ENCODE peak calls at places on chromosome 12, in seven cellular contexts. One of them, this sample, is unnamed.

GRCh38 chr12:51631591-51631990 is 40.6 kb downstream of the SCN8A start:
- DNase-seq in K562: no peak
- DNase-seq in A549: peak; percentile 53
- DNase-seq in heart left ventricle: no peak
- DNase-seq in esophagus squamous epithelium: no peak
- DNase-seq in right lobe of liver: no peak
- DNase-seq in IMR-90: peak; percentile 82
- DNase-seq in this sample: no peak

GRCh38 chr12:98066251-98066650 is 449.1 kb upstream of the TMPO start:
- DNase-seq in K562: no peak
- DNase-seq in A549: no peak
- DNase-seq in heart left ventricle: no peak
- DNase-seq in esophagus squamous epithelium: no peak
- DNase-seq in right lobe of liver: no peak
- DNase-seq in IMR-90: no peak
- DNase-seq in this sample: no peak

GRCh38 chr12:109696485-109697269 is 16.9 kb upstream of the FAM222A start:
- DNase-seq in K562: peak; percentile 50
- DNase-seq in A549: no peak
- DNase-seq in heart left ventricle: no peak
- DNase-seq in esophagus squamous epithelium: no peak
- DNase-seq in right lobe of liver: no peak
- DNase-seq in IMR-90: peak; percentile 16
- DNase-seq in this sample: no peak

GRCh38 chr12:3959799-3960560 is 86.8 kb upstream of the PARP11 start:
- DNase-seq in K562: no peak
- DNase-seq in A549: no peak
- DNase-seq in heart left ventricle: no peak
- DNase-seq in esophagus squamous epithelium: no peak
- DNase-seq in right lobe of liver: peak; percentile 87
- DNase-seq in IMR-90: no peak
- DNase-seq in this sample: no peak

GRCh38 chr12:119425623-119426022 is 91.1 kb downstream of the CCDC60 start:
- DNase-seq in K562: no peak
- DNase-seq in A549: no peak
- DNase-seq in heart left ventricle: no peak
- DNase-seq in esophagus squamous epithelium: no peak
- DNase-seq in right lobe of liver: no peak
- DNase-seq in IMR-90: no peak
- DNase-seq in this sample: no peak

GRCh38 chr12:24244801-24245200 is 295.3 kb upstream of the SOX5 start:
- DNase-seq in K562: no peak
- DNase-seq in A549: no peak
- DNase-seq in heart left ventricle: no peak
- DNase-seq in esophagus squamous epithelium: no peak
- DNase-seq in right lobe of liver: no peak
- DNase-seq in IMR-90: no peak
- DNase-seq in this sample: no peak

GRCh38 chr12:70045036-70045435 is 198.2 kb upstream of the CNOT2 start:
- DNase-seq in K562: no peak
- DNase-seq in A549: no peak
- DNase-seq in heart left ventricle: no peak
- DNase-seq in esophagus squamous epithelium: no peak
- DNase-seq in right lobe of liver: no peak
- DNase-seq in IMR-90: peak; percentile 10
- DNase-seq in this sample: peak; percentile 24

GRCh38 chr12:15982071-15982470 is 70.9 kb downstream of the DERA start:
- DNase-seq in K562: no peak
- DNase-seq in A549: no peak
- DNase-seq in heart left ventricle: no peak
- DNase-seq in esophagus squamous epithelium: no peak
- DNase-seq in right lobe of liver: no peak
- DNase-seq in IMR-90: peak; percentile 17
- DNase-seq in this sample: no peak

DNA sequence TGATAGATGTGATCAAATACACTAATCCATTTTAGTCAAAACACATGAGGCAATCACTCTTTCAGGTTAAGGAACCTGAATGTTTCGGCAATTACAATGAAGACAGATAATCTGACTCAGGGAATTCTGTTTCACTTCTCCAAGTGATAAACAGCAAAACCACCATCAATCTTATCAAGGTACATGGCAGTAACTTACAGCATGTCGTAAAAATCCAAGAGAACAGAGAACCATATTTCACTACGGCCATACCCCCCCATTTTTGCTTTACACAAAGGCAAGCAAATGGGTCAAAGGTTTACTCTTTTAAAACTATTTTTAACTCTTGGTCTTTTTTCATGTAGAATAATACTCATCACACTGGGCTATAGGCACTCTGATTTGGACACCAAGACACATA is 102.4 kb downstream of the PPM1H start:
- DNase-seq in K562: no peak
- DNase-seq in A549: no peak
- DNase-seq in heart left ventricle: no peak
- DNase-seq in esophagus squamous epithelium: no peak
- DNase-seq in right lobe of liver: no peak
- DNase-seq in IMR-90: no peak
- DNase-seq in this sample: no peak
- TF ChIP-seq CTCF in K562: no peak
- TF ChIP-seq CTCF in A549: no peak
- TF ChIP-seq CTCF in heart left ventricle: no peak
- TF ChIP-seq CTCF in esophagus squamous epithelium: no peak
- TF ChIP-seq CTCF in right lobe of liver: no peak
- TF ChIP-seq CTCF in IMR-90: no peak
- TF ChIP-seq CTCF in this sample: no peak

GRCh38 chr12:26124491-26125450 is at the start of gene BHLHE41:
- DNase-seq in K562: no peak
- DNase-seq in A549: no peak
- DNase-seq in heart left ventricle: peak; percentile 86
- DNase-seq in esophagus squamous epithelium: peak; percentile 21
- DNase-seq in right lobe of liver: peak; percentile 50
- DNase-seq in IMR-90: peak; percentile 36
- DNase-seq in this sample: peak; percentile 82

GRCh38 chr12:26127404-26127803 is 2.6 kb upstream of the BHLHE41 start:
- DNase-seq in K562: no peak
- DNase-seq in A549: no peak
- DNase-seq in heart left ventricle: no peak
- DNase-seq in esophagus squamous epithelium: no peak
- DNase-seq in right lobe of liver: no peak
- DNase-seq in IMR-90: no peak
- DNase-seq in this sample: no peak

GRCh38 chr12:26123482-26123980 is 1.3 kb downstream of the BHLHE41 start:
- DNase-seq in K562: no peak
- DNase-seq in A549: no peak
- DNase-seq in heart left ventricle: no peak
- DNase-seq in esophagus squamous epithelium: no peak
- DNase-seq in right lobe of liver: no peak
- DNase-seq in IMR-90: peak; percentile 12
- DNase-seq in this sample: no peak

GRCh38 chr12:26126340-26127284 is 1.8 kb upstream of the BHLHE41 start:
- DNase-seq in K562: peak; percentile 49
- DNase-seq in A549: peak; percentile 80
- DNase-seq in heart left ventricle: peak; percentile 95
- DNase-seq in esophagus squamous epithelium: peak; percentile 34
- DNase-seq in right lobe of liver: peak; percentile 78
- DNase-seq in IMR-90: peak; percentile 80
- DNase-seq in this sample: peak; percentile 79

GRCh38 chr12:26125451-26126339 is 858 bp upstream of the BHLHE41 start:
- DNase-seq in K562: no peak
- DNase-seq in A549: peak; percentile 82
- DNase-seq in heart left ventricle: peak; percentile 82
- DNase-seq in esophagus squamous epithelium: peak; percentile 16
- DNase-seq in right lobe of liver: peak; percentile 81
- DNase-seq in IMR-90: peak; percentile 73
- DNase-seq in this sample: peak; percentile 85
- TF ChIP-seq POLR2A in K562: no peak
- TF ChIP-seq POLR2A in A549: no peak
- TF ChIP-seq POLR2A in heart left ventricle: no peak
- TF ChIP-seq POLR2A in esophagus squamous epithelium: no peak
- TF ChIP-seq POLR2A in right lobe of liver: peak; percentile 50
- TF ChIP-seq POLR2A in IMR-90: peak; percentile 65
- TF ChIP-seq POLR2A in this sample: no peak

GRCh38 chr12:104292872-104293794 is 10.4 kb upstream of the EID3 start:
- DNase-seq in K562: no peak
- DNase-seq in A549: peak; percentile 46
- DNase-seq in heart left ventricle: no peak
- DNase-seq in esophagus squamous epithelium: no peak
- DNase-seq in right lobe of liver: no peak
- DNase-seq in IMR-90: no peak
- DNase-seq in this sample: no peak
- H3K4me3 ChIP-seq in K562: no peak overlapping the region
- H3K4me3 ChIP-seq in A549: peak overlapping the region; percentile 68
- H3K4me3 ChIP-seq in heart left ventricle: no peak overlapping the region
- H3K4me3 ChIP-seq in esophagus squamous epithelium: no peak overlapping the region
- H3K4me3 ChIP-seq in right lobe of liver: no peak overlapping the region
- H3K4me3 ChIP-seq in IMR-90: no peak overlapping the region
- H3K4me3 ChIP-seq in this sample: no peak overlapping the region

GRCh38 chr12:818733-819132 is 66.4 kb downstream of the WNK1 start:
- DNase-seq in K562: no peak
- DNase-seq in A549: peak; percentile 19
- DNase-seq in heart left ventricle: no peak
- DNase-seq in esophagus squamous epithelium: no peak
- DNase-seq in right lobe of liver: no peak
- DNase-seq in IMR-90: peak; percentile 13
- DNase-seq in this sample: no peak
- TF ChIP-seq CTCF in K562: no peak
- TF ChIP-seq CTCF in A549: no peak
- TF ChIP-seq CTCF in heart left ventricle: no peak
- TF ChIP-seq CTCF in esophagus squamous epithelium: peak; percentile 26
- TF ChIP-seq CTCF in right lobe of liver: no peak
- TF ChIP-seq CTCF in IMR-90: no peak
- TF ChIP-seq CTCF in this sample: no peak

GRCh38 chr12:132438139-132438700 is 51.7 kb upstream of the FBRSL1 start:
- DNase-seq in K562: no peak
- DNase-seq in A549: no peak
- DNase-seq in heart left ventricle: no peak
- DNase-seq in esophagus squamous epithelium: no peak
- DNase-seq in right lobe of liver: no peak
- DNase-seq in IMR-90: no peak
- DNase-seq in this sample: no peak

GRCh38 chr12:132438726-132439125 is 51.2 kb upstream of the FBRSL1 start:
- DNase-seq in K562: no peak
- DNase-seq in A549: no peak
- DNase-seq in heart left ventricle: no peak
- DNase-seq in esophagus squamous epithelium: no peak
- DNase-seq in right lobe of liver: no peak
- DNase-seq in IMR-90: no peak
- DNase-seq in this sample: no peak

GRCh38 chr12:132436791-132437251 is 53.1 kb upstream of the FBRSL1 start:
- DNase-seq in K562: no peak
- DNase-seq in A549: no peak
- DNase-seq in heart left ventricle: no peak
- DNase-seq in esophagus squamous epithelium: no peak
- DNase-seq in right lobe of liver: no peak
- DNase-seq in IMR-90: no peak
- DNase-seq in this sample: no peak

GRCh38 chr12:132435486-132436187 is 54.3 kb upstream of the FBRSL1 start:
- DNase-seq in K562: no peak
- DNase-seq in A549: no peak
- DNase-seq in heart left ventricle: no peak
- DNase-seq in esophagus squamous epithelium: no peak
- DNase-seq in right lobe of liver: no peak
- DNase-seq in IMR-90: no peak
- DNase-seq in this sample: no peak

DNA sequence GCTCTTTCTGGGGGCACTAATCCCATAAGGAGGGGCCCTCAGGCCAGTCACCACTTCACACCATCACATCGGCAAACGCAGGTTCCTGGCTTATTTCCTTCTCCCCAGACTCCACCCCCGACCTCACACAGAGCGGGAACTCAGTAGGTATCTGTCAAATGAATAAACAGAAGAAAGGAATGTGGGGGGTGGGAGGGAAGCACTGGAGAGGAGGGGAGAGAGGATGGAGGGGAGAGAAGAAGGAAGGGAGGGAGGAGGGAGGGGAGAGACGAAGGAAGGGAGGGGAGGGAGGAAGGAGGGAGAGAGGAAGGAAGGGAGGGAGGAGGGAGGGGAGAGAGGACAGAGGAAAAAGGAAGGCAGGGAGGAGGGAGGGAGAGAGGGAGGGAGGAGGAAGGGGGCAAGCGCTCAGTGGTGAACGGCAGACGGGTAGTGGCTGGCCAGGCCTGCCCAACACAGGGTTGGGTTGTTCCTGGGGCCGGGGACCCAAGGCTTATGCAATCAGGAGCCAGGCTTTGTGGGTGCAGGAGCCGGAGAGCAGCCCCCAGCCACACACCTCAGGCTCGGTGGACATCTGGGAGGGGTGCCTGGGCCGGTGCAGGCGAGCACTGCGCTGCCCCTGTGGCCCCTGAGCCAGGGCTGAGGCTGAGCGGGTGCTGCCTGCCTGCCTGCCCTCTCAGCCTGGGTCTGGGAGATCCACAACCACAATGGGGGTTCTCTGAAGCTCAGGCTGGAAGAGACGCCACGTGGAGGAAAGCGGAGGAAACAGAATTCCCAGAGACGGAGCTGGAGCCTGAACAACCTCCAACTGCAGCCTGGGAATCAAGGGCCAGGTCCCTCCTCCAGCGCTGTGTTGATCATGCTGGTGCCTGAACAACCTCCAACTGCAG is 52.5 kb upstream of the FBRSL1 start:
- DNase-seq in K562: no peak
- DNase-seq in A549: no peak
- DNase-seq in heart left ventricle: no peak
- DNase-seq in esophagus squamous epithelium: no peak
- DNase-seq in right lobe of liver: no peak
- DNase-seq in IMR-90: no peak
- DNase-seq in this sample: no peak
- TF ChIP-seq POLR2A in K562: no peak
- TF ChIP-seq POLR2A in A549: no peak
- TF ChIP-seq POLR2A in heart left ventricle: no peak
- TF ChIP-seq POLR2A in esophagus squamous epithelium: no peak
- TF ChIP-seq POLR2A in right lobe of liver: no peak
- TF ChIP-seq POLR2A in IMR-90: no peak
- TF ChIP-seq POLR2A in this sample: no peak

GRCh38 chr12:14885718-14886201 is at the start of gene MGP:
- DNase-seq in K562: no peak
- DNase-seq in A549: no peak
- DNase-seq in heart left ventricle: no peak
- DNase-seq in esophagus squamous epithelium: no peak
- DNase-seq in right lobe of liver: no peak
- DNase-seq in IMR-90: peak; percentile 18
- DNase-seq in this sample: peak; percentile 67

GRCh38 chr12:14880890-14881453 is 4.7 kb downstream of the MGP start:
- DNase-seq in K562: no peak
- DNase-seq in A549: no peak
- DNase-seq in heart left ventricle: no peak
- DNase-seq in esophagus squamous epithelium: no peak
- DNase-seq in right lobe of liver: no peak
- DNase-seq in IMR-90: no peak
- DNase-seq in this sample: no peak

GRCh38 chr12:14883663-14884062 is 2.0 kb downstream of the MGP start:
- DNase-seq in K562: no peak
- DNase-seq in A549: no peak
- DNase-seq in heart left ventricle: no peak
- DNase-seq in esophagus squamous epithelium: no peak
- DNase-seq in right lobe of liver: no peak
- DNase-seq in IMR-90: no peak
- DNase-seq in this sample: no peak

GRCh38 chr12:14884458-14884878 is 1.2 kb downstream of the MGP start:
- DNase-seq in K562: no peak
- DNase-seq in A549: no peak
- DNase-seq in heart left ventricle: peak; percentile 80
- DNase-seq in esophagus squamous epithelium: peak; percentile 9
- DNase-seq in right lobe of liver: peak; percentile 81
- DNase-seq in IMR-90: peak; percentile 72
- DNase-seq in this sample: peak; percentile 81

GRCh38 chr12:14886271-14886670 is 617 bp upstream of the MGP start:
- DNase-seq in K562: no peak
- DNase-seq in A549: no peak
- DNase-seq in heart left ventricle: no peak
- DNase-seq in esophagus squamous epithelium: no peak
- DNase-seq in right lobe of liver: no peak
- DNase-seq in IMR-90: no peak
- DNase-seq in this sample: no peak
- H3K4me3 ChIP-seq in K562: no peak overlapping the region
- H3K4me3 ChIP-seq in A549: no peak overlapping the region
- H3K4me3 ChIP-seq in heart left ventricle: peak overlapping the region; percentile 40
- H3K4me3 ChIP-seq in esophagus squamous epithelium: no peak overlapping the region
- H3K4me3 ChIP-seq in right lobe of liver: no peak overlapping the region
- H3K4me3 ChIP-seq in IMR-90: no peak overlapping the region
- H3K4me3 ChIP-seq in this sample: peak overlapping the region; percentile 55

This sample was measured in uterus.